ENCODE peak calls at places on chromosomes 4 and X, in seven cellular contexts. One of them, this sample, is unnamed.

GRCh38 chr4:7971881-7972500 is 32.3 kb upstream of the AFAP1 start:
- DNase-seq in DMS79 treated with DMSO at 0.1 percent for 48 hours: no peak
- DNase-seq in neuronal stem cell: no peak
- DNase-seq in HT1080: no peak
- DNase-seq in NCI-H1436: no peak
- DNase-seq in stimulated activated CD4-positive, alpha-beta T cell treated with anti-CD3 and anti-CD28 coated beads, Interleukin-15, amount 100 ng/mL, for 1 hour: no peak
- DNase-seq in colonic mucosa: peak
- DNase-seq in this sample: no peak

GRCh38 chr4:70831293-70831692 is 8.4 kb downstream of the GRSF1 start:
- DNase-seq in colonic mucosa: no peak
- DNase-seq in neuronal stem cell: no peak
- DNase-seq in stimulated activated CD4-positive, alpha-beta T cell treated with anti-CD3 and anti-CD28 coated beads, Interleukin-15, amount 100 ng/mL, for 1 hour: no peak
- DNase-seq in DMS79 treated with DMSO at 0.1 percent for 48 hours: no peak
- DNase-seq in NCI-H1436: no peak
- DNase-seq in HT1080: no peak
- DNase-seq in this sample: no peak

GRCh38 chr4:5881340-5881739 is 11.5 kb downstream of the CRMP1 start:
- DNase-seq in stimulated activated CD4-positive, alpha-beta T cell treated with anti-CD3 and anti-CD28 coated beads, Interleukin-15, amount 100 ng/mL, for 1 hour: no peak
- DNase-seq in DMS79 treated with DMSO at 0.1 percent for 48 hours: no peak
- DNase-seq in NCI-H1436: no peak
- DNase-seq in colonic mucosa: no peak
- DNase-seq in neuronal stem cell: no peak
- DNase-seq in HT1080: no peak
- DNase-seq in this sample: no peak

GRCh38 chrX:129108936-129109335 is 414.4 kb downstream of the SMARCA1 start:
- DNase-seq in colonic mucosa: no peak
- DNase-seq in neuronal stem cell: no peak
- DNase-seq in HT1080: no peak
- DNase-seq in stimulated activated CD4-positive, alpha-beta T cell treated with anti-CD3 and anti-CD28 coated beads, Interleukin-15, amount 100 ng/mL, for 1 hour: no peak
- DNase-seq in DMS79 treated with DMSO at 0.1 percent for 48 hours: peak
- DNase-seq in NCI-H1436: peak
- DNase-seq in this sample: no peak

GRCh38 chrX:10173331-10173900 is 16.6 kb downstream of the CLCN4 start:
- DNase-seq in stimulated activated CD4-positive, alpha-beta T cell treated with anti-CD3 and anti-CD28 coated beads, Interleukin-15, amount 100 ng/mL, for 1 hour: no peak
- DNase-seq in colonic mucosa: peak
- DNase-seq in HT1080: peak
- DNase-seq in neuronal stem cell: peak
- DNase-seq in DMS79 treated with DMSO at 0.1 percent for 48 hours: peak
- DNase-seq in NCI-H1436: peak
- DNase-seq in this sample: peak

GRCh38 chr4:153900426-153900825 is 111.5 kb upstream of the SFRP2 start:
- DNase-seq in NCI-H1436: no peak
- DNase-seq in stimulated activated CD4-positive, alpha-beta T cell treated with anti-CD3 and anti-CD28 coated beads, Interleukin-15, amount 100 ng/mL, for 1 hour: no peak
- DNase-seq in HT1080: no peak
- DNase-seq in DMS79 treated with DMSO at 0.1 percent for 48 hours: no peak
- DNase-seq in colonic mucosa: no peak
- DNase-seq in neuronal stem cell: no peak
- DNase-seq in this sample: no peak

GRCh38 chr4:87521757-87522374 is 7.3 kb downstream of the SPARCL1 start:
- DNase-seq in DMS79 treated with DMSO at 0.1 percent for 48 hours: peak
- DNase-seq in colonic mucosa: no peak
- DNase-seq in stimulated activated CD4-positive, alpha-beta T cell treated with anti-CD3 and anti-CD28 coated beads, Interleukin-15, amount 100 ng/mL, for 1 hour: no peak
- DNase-seq in NCI-H1436: peak
- DNase-seq in neuronal stem cell: no peak
- DNase-seq in HT1080: peak
- DNase-seq in this sample: no peak

GRCh38 chr4:120052840-120053239 is 13.8 kb downstream of the MAD2L1 start:
- DNase-seq in stimulated activated CD4-positive, alpha-beta T cell treated with anti-CD3 and anti-CD28 coated beads, Interleukin-15, amount 100 ng/mL, for 1 hour: no peak
- DNase-seq in DMS79 treated with DMSO at 0.1 percent for 48 hours: no peak
- DNase-seq in NCI-H1436: no peak
- DNase-seq in neuronal stem cell: no peak
- DNase-seq in HT1080: peak
- DNase-seq in colonic mucosa: peak
- DNase-seq in this sample: no peak

GRCh38 chrX:148422531-148422930 is 77.9 kb upstream of the AFF2 start:
- DNase-seq in stimulated activated CD4-positive, alpha-beta T cell treated with anti-CD3 and anti-CD28 coated beads, Interleukin-15, amount 100 ng/mL, for 1 hour: no peak
- DNase-seq in DMS79 treated with DMSO at 0.1 percent for 48 hours: no peak
- DNase-seq in NCI-H1436: no peak
- DNase-seq in neuronal stem cell: no peak
- DNase-seq in HT1080: peak
- DNase-seq in colonic mucosa: no peak
- DNase-seq in this sample: no peak